ENCODE peak calls at places on chromosomes 4 and X, in nine cellular contexts. O is K562, G is gastrocnemius medialis, K is testis, J is H1, A is transverse colon, W is ovary, M is uterus, U is body of pancreas. F is an unnamed sample. For H3K36me3, the result is how much of the 10 kb centered on the place peaks cover.

GRCh38 chr4:73609688-73610087 is 10.5 kb downstream of the RASSF6 start:
- DNase-seq in J (no peak), U (no peak), O (no peak), A (no peak), W (no peak), M (no peak), G (no peak), K (no peak), F (no peak)

GRCh38 chr4:15003441-15003890 is 1.2 kb downstream of the CPEB2 start:
- DNase-seq in A (peak), J (peak), G (peak), W (peak), K (peak), M (peak), O (peak), U (peak), F (no peak)

GRCh38 chrX:9370888-9371287 is 94.0 kb upstream of the TBL1X start:
- DNase-seq in J (no peak), W (no peak), A (no peak), K (peak), O (no peak), M (no peak), G (peak), U (no peak), F (no peak)

GRCh38 chr4:79540143-79540542 is 132.1 kb upstream of the GK2 start:
- DNase-seq in M (no peak), W (no peak), O (no peak), G (no peak), J (no peak), K (no peak), A (no peak), U (no peak), F (no peak)

GRCh38 chrX:122626871-122627270 is 557.2 kb upstream of the GRIA3 start:
- DNase-seq in G (no peak), A (no peak), J (no peak), U (no peak), M (no peak), O (no peak), K (no peak), W (no peak), F (no peak)

GRCh38 chr4:41921476-41921875 is 13.8 kb upstream of the TMEM33 start:
- DNase-seq in J (no peak), K (no peak), M (no peak), O (no peak), A (no peak), W (no peak), U (no peak), G (no peak), F (no peak)

GRCh38 chr4:74444891-74445642 is at the start of gene AREG:
- DNase-seq in A (peak), O (peak), G (peak), J (peak), W (peak), K (peak), U (peak), M (peak), F (peak)

GRCh38 chr4:188214861-188215260 is 75.6 kb downstream of the TRIML1 start:
- DNase-seq in J (no peak), W (no peak), G (no peak), K (no peak), M (no peak), A (no peak), U (no peak), O (no peak), F (no peak)

GRCh38 chr4:16544251-16544721 is 318.0 kb upstream of the TAPT1 start:
- DNase-seq in U (peak), M (peak), W (no peak), K (no peak), A (no peak), G (no peak), J (no peak), O (no peak), F (peak)

GRCh38 chr4:79467246-79467932 is 59.4 kb upstream of the GK2 start:
- DNase-seq in G (no peak), W (no peak), J (no peak), O (no peak), M (no peak), U (no peak), K (no peak), A (no peak), F (no peak)

GRCh38 chr4:113548303-113548702 is 213.2 kb downstream of the CAMK2D start:
- DNase-seq in G (no peak), K (no peak), O (no peak), J (no peak), M (no peak), U (no peak), A (no peak), W (no peak), F (no peak)

GRCh38 chr4:143721317-143721716 is 20.8 kb upstream of the FREM3 start:
- DNase-seq in K (no peak), O (no peak), U (no peak), M (no peak), W (no peak), J (no peak), G (no peak), A (no peak), F (no peak)

GRCh38 chr4:33369366-33369899 is 2649.3 kb downstream of the PCDH7 start:
- DNase-seq in G (no peak), J (no peak), A (no peak), M (no peak), W (no peak), O (no peak), K (no peak), U (no peak), F (no peak)

GRCh38 chrX:54166915-54167314 is 16.1 kb downstream of the FAM120C start:
- DNase-seq in K (no peak), M (no peak), A (no peak), G (no peak), O (no peak), W (no peak), U (no peak), J (no peak), F (no peak)

GRCh38 chr4:24471623-24472510 is 112.5 kb downstream of the DHX15 start:
- DNase-seq in M (peak), J (peak), G (no peak), U (no peak), K (peak), A (peak), O (no peak), W (peak), F (no peak)

GRCh38 chrX:129634541-129634940 is 20.2 kb downstream of the APLN start:
- DNase-seq in A (no peak), O (no peak), J (no peak), K (no peak), M (no peak), W (no peak), U (no peak), G (no peak), F (no peak)

GRCh38 chr4:133379681-133380438 is 230.8 kb downstream of the PCDH10 start:
- DNase-seq in A (no peak), J (no peak), M (no peak), O (no peak), W (no peak), U (no peak), G (no peak), K (no peak), F (no peak)

GRCh38 chr4:175657571-175657970 is 154.5 kb downstream of the GPM6A start:
- DNase-seq in G (no peak), A (no peak), O (no peak), U (no peak), J (no peak), M (no peak), W (no peak), K (no peak), F (no peak)

GRCh38 chr4:16687845-16688244 is 210.6 kb downstream of the LDB2 start:
- DNase-seq in J (no peak), M (no peak), K (no peak), W (no peak), A (no peak), G (no peak), O (no peak), U (no peak), F (no peak)

GRCh38 chr4:8920969-8921368 is 49.3 kb upstream of the HMX1 start:
- DNase-seq in A (no peak), K (no peak), O (no peak), J (no peak), G (no peak), U (peak), W (no peak), M (no peak), F (no peak)

GRCh38 chrX:100663651-100664050 is 19.7 kb downstream of the SRPX2 start:
- DNase-seq in O (no peak), J (no peak), M (no peak), W (no peak), A (no peak), U (no peak), G (no peak), K (no peak), F (no peak)

GRCh38 chr4:107592518-107592917 is 127.5 kb downstream of the PAPSS1 start:
- DNase-seq in A (no peak), U (no peak), W (no peak), M (no peak), J (no peak), O (no peak), K (no peak), G (no peak), F (no peak)

GRCh38 chr4:119238068-119238722 is 25.7 kb downstream of the USP53 start:
- DNase-seq in G (no peak), U (no peak), M (no peak), J (no peak), W (no peak), K (no peak), O (no peak), A (no peak), F (no peak)

GRCh38 chrX:29113221-29113620 is 526.0 kb downstream of the IL1RAPL1 start:
- DNase-seq in M (no peak), G (no peak), O (no peak), U (no peak), K (no peak), J (no peak), W (no peak), A (no peak), F (no peak)

GRCh38 chrX:12446342-12447075 is 308.2 kb downstream of the FRMPD4 start:
- DNase-seq in W (no peak), O (no peak), A (no peak), J (no peak), G (no peak), K (no peak), U (no peak), M (no peak), F (no peak)

GRCh38 chr4:39050590-39050989 is 11.4 kb upstream of the KLHL5 start:
- DNase-seq in U (no peak), J (no peak), W (no peak), K (no peak), M (no peak), G (no peak), A (no peak), O (no peak), F (no peak)

GRCh38 chrX:141314441-141314840 is 72.1 kb upstream of the SPANXC start:
- DNase-seq in M (no peak), K (no peak), G (no peak), J (no peak), A (no peak), O (no peak), W (no peak), U (no peak), F (no peak)

GRCh38 chrX:136269921-136270320 is 18.7 kb upstream of the MAP7D3 start:
- DNase-seq in J (no peak), K (no peak), G (no peak), U (no peak), W (no peak), M (no peak), A (no peak), O (no peak), F (no peak)

GRCh38 chrX:136273986-136274385 is 22.8 kb upstream of the MAP7D3 start:
- DNase-seq in U (peak), O (no peak), W (no peak), G (no peak), J (no peak), M (no peak), A (no peak), K (no peak), F (no peak)

GRCh38 chrX:136268051-136269048 is 17.1 kb upstream of the MAP7D3 start:
- DNase-seq in M (peak), O (peak), U (peak), W (peak), G (peak), A (peak), K (peak), J (no peak), F (no peak)

GRCh38 chrX:136272325-136272724 is 21.1 kb upstream of the MAP7D3 start:
- DNase-seq in J (no peak), W (no peak), A (no peak), O (no peak), M (no peak), U (no peak), K (no peak), G (no peak), F (no peak)

DNA sequence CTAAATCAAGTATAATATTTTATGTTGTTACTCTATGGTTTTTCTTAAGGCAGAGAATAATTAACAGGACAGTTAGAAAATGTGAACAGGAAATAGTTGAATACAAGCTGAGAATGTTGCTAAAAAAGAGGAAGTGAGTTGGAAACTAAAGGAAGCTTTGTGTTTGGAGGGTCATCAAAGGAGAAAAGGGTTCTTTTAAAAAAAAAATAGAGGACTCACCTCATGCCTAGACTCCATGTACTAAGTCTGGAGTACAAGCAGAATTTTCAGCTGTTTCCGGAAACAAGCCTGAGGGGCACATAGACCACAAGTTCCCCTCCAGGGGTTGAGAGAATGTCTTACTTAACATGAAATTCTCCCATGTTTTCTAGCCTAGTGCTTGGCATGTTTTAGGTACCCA is 20.1 kb upstream of the MAP7D3 start:
- DNase-seq in M (no peak), K (no peak), A (no peak), O (no peak), U (no peak), W (no peak), G (no peak), J (no peak), F (no peak)
- H3K4me3 ChIP-seq in M (no peak), K (no peak), A (no peak), O (no peak), U (no peak), W (no peak), G (no peak), J (no peak), F (no peak)

GRCh38 chrX:107630031-107630689 is 1.9 kb downstream of the PRPS1 start:
- DNase-seq in J (no peak), U (no peak), O (no peak), A (no peak), W (no peak), K (no peak), G (no peak), M (no peak), F (no peak)

GRCh38 chrX:107626916-107627315 is 1.4 kb upstream of the PRPS1 start:
- DNase-seq in M (no peak), U (no peak), J (no peak), A (no peak), G (no peak), K (no peak), O (no peak), W (no peak), F (no peak)

GRCh38 chrX:107629533-107629909 is 1.2 kb downstream of the PRPS1 start:
- DNase-seq in U (no peak), J (no peak), O (peak), G (no peak), W (no peak), A (no peak), M (no peak), K (peak), F (no peak)

GRCh38 chrX:107627792-107628661 is at the start of gene PRPS1:
- DNase-seq in O (peak), M (peak), W (peak), U (peak), J (peak), G (peak), K (peak), A (peak), F (peak)

GRCh38 chrX:107628662-107629532 is 587 bp downstream of the PRPS1 start:
- DNase-seq in U (peak), K (peak), J (peak), M (peak), O (peak), A (peak), G (peak), W (peak), F (no peak)
- TF ChIP-seq POLR2A in U (no peak), K (no peak), J (no peak), M (no peak), O (peak), A (no peak), G (peak), W (no peak), F (no peak)

DNA sequence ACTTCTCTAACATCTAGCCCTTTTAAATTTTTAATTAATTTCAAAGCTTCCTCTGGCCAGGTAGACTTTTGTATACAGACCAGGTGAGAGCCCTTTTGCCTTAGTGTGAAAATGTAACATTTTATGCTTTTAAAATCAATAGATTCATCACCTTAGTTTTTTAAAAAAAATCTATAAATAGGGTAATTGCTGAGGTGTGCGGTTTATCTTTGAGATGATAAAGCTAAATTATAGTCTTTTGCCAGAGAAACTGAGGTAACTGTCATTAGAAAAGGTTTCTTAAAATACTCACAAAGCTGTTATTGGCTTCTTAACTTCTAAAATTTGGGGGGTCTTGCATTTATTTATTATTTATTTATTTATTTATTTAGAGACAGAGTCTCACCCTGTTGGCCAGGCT is 62.9 kb downstream of the NELFA start:
- DNase-seq in U (no peak), G (no peak), M (no peak), J (no peak), W (no peak), A (no peak), K (no peak), O (no peak), F (no peak)
- H3K36me3 ChIP-seq in U (under half), G (under half), M (under half), J (under half), W (under half), A (under half), K (under half), O (half or more), F (under half)

DNA sequence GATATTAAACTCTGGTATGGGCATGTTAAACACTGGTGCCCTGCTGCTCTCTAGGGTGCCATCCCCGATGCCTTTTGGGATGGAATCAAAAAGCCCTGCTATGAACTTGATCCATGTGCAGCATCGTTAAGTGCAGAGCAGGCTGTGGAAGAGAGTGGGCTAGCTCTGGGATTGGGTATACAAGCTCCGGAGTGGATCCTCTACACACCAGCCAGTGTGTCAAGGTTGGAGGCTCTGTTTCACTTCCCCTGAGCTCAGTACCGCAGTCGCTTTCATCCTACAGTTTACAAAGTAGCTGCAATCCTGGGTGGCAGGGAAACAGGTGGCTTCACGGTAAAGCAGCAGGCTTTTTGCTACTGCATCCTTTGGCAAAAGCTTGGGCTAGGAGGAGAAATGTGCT is 108.2 kb upstream of the SLC4A4 start:
- DNase-seq in J (no peak), M (no peak), U (no peak), K (no peak), O (no peak), A (no peak), G (no peak), W (no peak), F (no peak)
- H3K4me3 ChIP-seq in J (no peak), M (no peak), U (no peak), K (no peak), O (no peak), A (no peak), G (no peak), W (no peak), F (no peak)

GRCh38 chr4:158771776-158772175 is 3.0 kb downstream of the FNIP2 start:
- DNase-seq in M (no peak), K (no peak), O (no peak), W (no peak), A (no peak), G (no peak), J (no peak), U (no peak), F (no peak)

GRCh38 chr4:158769175-158769831 is 477 bp downstream of the FNIP2 start:
- DNase-seq in M (peak), G (peak), J (peak), K (peak), U (peak), O (peak), A (peak), W (peak), F (no peak)

GRCh38 chr4:158770671-158771070 is 1.8 kb downstream of the FNIP2 start:
- DNase-seq in G (no peak), O (no peak), U (no peak), M (no peak), K (no peak), W (no peak), J (no peak), A (no peak), F (no peak)

GRCh38 chr4:158766419-158767044 is 2.3 kb upstream of the FNIP2 start:
- DNase-seq in U (no peak), G (no peak), O (no peak), W (no peak), K (no peak), A (no peak), M (no peak), J (no peak), F (no peak)

GRCh38 chr4:158768577-158769174 is at the start of gene FNIP2:
- DNase-seq in U (peak), J (peak), M (peak), O (peak), G (peak), W (peak), K (peak), A (peak), F (peak)
- TF ChIP-seq POLR2A in U (peak), J (no peak), M (peak), O (peak), G (peak), W (no peak), K (no peak), A (peak), F (no peak)

GRCh38 chrX:45765726-45766125 is 565.0 kb upstream of the DIPK2B start:
- DNase-seq in M (no peak), O (no peak), K (no peak), J (no peak), W (no peak), A (no peak), U (no peak), G (no peak), F (no peak)
- H3K36me3 ChIP-seq in M (under half), O (under half), K (under half), J (under half), W (under half), A (under half), U (under half), G (under half), F (under half)

GRCh38 chrX:132961511-132961910 is 3.1 kb upstream of the HS6ST2 start:
- DNase-seq in A (no peak), O (no peak), W (no peak), J (no peak), G (no peak), K (no peak), M (no peak), U (no peak), F (no peak)

GRCh38 chrX:132957211-132958085 is 981 bp downstream of the HS6ST2 start:
- DNase-seq in U (peak), M (no peak), W (peak), K (no peak), A (peak), J (peak), O (no peak), G (no peak), F (no peak)

GRCh38 chrX:132955710-132956109 is 2.7 kb downstream of the HS6ST2 start:
- DNase-seq in A (no peak), K (no peak), W (peak), M (no peak), O (no peak), J (no peak), G (no peak), U (no peak), F (no peak)

GRCh38 chrX:132956421-132957210 is 1.8 kb downstream of the HS6ST2 start:
- DNase-seq in U (peak), W (peak), M (peak), G (no peak), O (no peak), J (peak), A (no peak), K (no peak), F (no peak)

DNA sequence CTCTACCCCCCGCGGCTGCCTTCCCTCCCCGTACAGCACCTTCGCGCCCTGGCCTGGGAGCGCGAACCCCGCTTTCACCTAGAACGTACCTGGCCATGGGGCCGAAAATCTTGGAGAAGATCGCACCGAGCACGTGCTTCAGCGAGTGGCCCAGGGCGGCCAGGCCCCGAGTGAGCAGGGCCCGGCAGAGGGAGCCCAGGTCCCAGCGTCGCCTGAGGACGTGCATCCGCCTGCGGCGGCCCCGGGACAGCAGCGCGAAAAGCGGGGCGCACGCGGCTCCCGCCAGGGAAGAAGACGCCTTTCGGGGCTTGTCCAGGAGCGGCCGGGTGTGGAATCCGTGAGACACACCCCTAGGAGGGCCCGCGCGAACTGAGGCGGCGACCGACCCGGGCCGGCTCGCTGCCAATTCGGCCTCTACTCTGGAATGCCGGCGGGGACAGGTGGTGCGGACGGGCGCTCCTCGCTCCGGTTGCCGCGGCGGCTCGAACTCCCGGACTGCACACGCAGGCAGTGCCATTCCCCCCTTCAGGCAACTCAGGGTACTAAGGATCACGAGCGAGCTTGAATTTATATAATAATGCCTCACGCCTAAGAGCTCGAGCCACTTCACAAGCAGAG is at the start of gene HS6ST2:
- DNase-seq in A (peak), G (no peak), K (no peak), J (peak), O (no peak), U (peak), W (peak), M (no peak), F (no peak)
- H3K4me3 ChIP-seq in A (no peak), G (peak), K (peak), J (peak), O (no peak), U (peak), W (peak), M (peak), F (peak)

F was measured in esophagus squamous epithelium.